ENCODE peak calls at places on chromosomes 6 and 20, in six cellular contexts. B, Y, G, C, R and U are unnamed samples.

GRCh38 chr6:15245361-15246216 is at the start of gene JARID2:
- DNase-seq in G (peak), Y (peak), C (peak), B (peak), R (peak), U (peak)

GRCh38 chr20:31514154-31515071 is at the start of gene HM13:
- DNase-seq in C (peak), G (peak), R (peak), B (peak), Y (peak), U (peak)

GRCh38 chr6:16337280-16337975 is 99.0 kb downstream of the GMPR start:
- DNase-seq in G (no peak), R (no peak), C (peak), B (no peak), Y (peak), U (no peak)

GRCh38 chr20:48286571-48287551 is 501.6 kb upstream of the SULF2 start:
- DNase-seq in G (no peak), C (no peak), B (no peak), R (no peak), Y (no peak), U (no peak)

GRCh38 chr6:56087421-56087820 is 160.0 kb downstream of the COL21A1 start:
- DNase-seq in R (no peak), B (no peak), Y (peak), C (no peak), G (no peak), U (no peak)

GRCh38 chr20:8331740-8332412 is 199.8 kb downstream of the PLCB1 start:
- DNase-seq in Y (peak), B (no peak), G (no peak), C (peak), R (no peak), U (no peak)

GRCh38 chr6:32790306-32790705 is 26.5 kb downstream of the HLA-DOB start:
- DNase-seq in R (no peak), Y (no peak), G (no peak), B (no peak), C (peak), U (no peak)

GRCh38 chr6:118283759-118284158 is 264.3 kb upstream of the PLN start:
- DNase-seq in R (peak), B (peak), C (peak), G (peak), Y (peak), U (peak)

GRCh38 chr6:133921249-133921859 is 31.7 kb upstream of the TBPL1 start:
- DNase-seq in C (peak), B (peak), G (peak), Y (peak), R (peak), U (peak)

GRCh38 chr6:20217476-20217855 is 5.2 kb upstream of the MBOAT1 start:
- DNase-seq in Y (no peak), G (no peak), C (no peak), R (no peak), B (no peak), U (no peak)

GRCh38 chr6:73528897-73529296 is 8.1 kb upstream of the EEF1A1 start:
- DNase-seq in Y (no peak), C (no peak), G (no peak), B (no peak), R (no peak), U (no peak)

GRCh38 chr20:4366076-4366475 is 350.7 kb upstream of the RNF24 start:
- DNase-seq in R (no peak), C (peak), Y (peak), B (no peak), G (no peak), U (no peak)

GRCh38 chr20:22453244-22454080 is 130.9 kb downstream of the FOXA2 start:
- DNase-seq in B (peak), C (no peak), G (no peak), Y (peak), R (no peak), U (no peak)

GRCh38 chr6:159499034-159499433 is 194.0 kb downstream of the SOD2 start:
- DNase-seq in B (no peak), R (no peak), Y (no peak), C (no peak), G (no peak), U (no peak)

GRCh38 chr6:10733863-10734262 is 11.0 kb downstream of the TMEM14C start:
- DNase-seq in G (no peak), B (no peak), C (no peak), R (no peak), Y (no peak), U (no peak)

GRCh38 chr6:8322659-8323058 is 112.7 kb downstream of the SLC35B3 start:
- DNase-seq in C (no peak), G (no peak), Y (no peak), R (no peak), B (no peak), U (no peak)